ENCODE peak calls at places on chromosomes 11 and 22, in four cellular contexts. One of them, this sample, is unnamed.

GRCh38 chr11:20668844-20669832 is at the start of gene NELL1:
- DNase-seq in foreskin fibroblast: no peak
- DNase-seq in nephron progenitor cell: peak; percentile 65
- DNase-seq in hepatocyte: peak; percentile 42
- DNase-seq in this sample: peak; percentile 17

GRCh38 chr11:61907871-61908729 is 9.3 kb downstream of the RAB3IL1 start:
- DNase-seq in foreskin fibroblast: no peak
- DNase-seq in nephron progenitor cell: no peak
- DNase-seq in hepatocyte: no peak
- DNase-seq in this sample: no peak

GRCh38 chr11:31855466-31855865 is 44.3 kb upstream of the PAX6 start:
- DNase-seq in foreskin fibroblast: no peak
- DNase-seq in nephron progenitor cell: no peak
- DNase-seq in hepatocyte: no peak
- DNase-seq in this sample: no peak

GRCh38 chr22:42280140-42280539 is 9.7 kb upstream of the TCF20 start:
- DNase-seq in foreskin fibroblast: no peak
- DNase-seq in nephron progenitor cell: no peak
- DNase-seq in hepatocyte: no peak
- DNase-seq in this sample: no peak

GRCh38 chr11:34651551-34651950 is 30.7 kb downstream of the EHF start:
- DNase-seq in foreskin fibroblast: no peak
- DNase-seq in nephron progenitor cell: no peak
- DNase-seq in hepatocyte: no peak
- DNase-seq in this sample: no peak

GRCh38 chr11:111402411-111402810 is 23.3 kb upstream of the POU2AF1 start:
- DNase-seq in foreskin fibroblast: no peak
- DNase-seq in nephron progenitor cell: no peak
- DNase-seq in hepatocyte: no peak
- DNase-seq in this sample: no peak

GRCh38 chr11:41456288-41456687 is 3.2 kb downstream of the LRRC4C start:
- DNase-seq in foreskin fibroblast: no peak
- DNase-seq in nephron progenitor cell: no peak
- DNase-seq in hepatocyte: no peak
- DNase-seq in this sample: no peak

GRCh38 chr11:119092880-119093665 is 8.4 kb downstream of the HMBS start:
- DNase-seq in foreskin fibroblast: peak; percentile 54
- DNase-seq in nephron progenitor cell: no peak
- DNase-seq in hepatocyte: no peak
- DNase-seq in this sample: no peak

GRCh38 chr11:8231979-8232378 is 31.7 kb downstream of the LMO1 start:
- DNase-seq in foreskin fibroblast: no peak
- DNase-seq in nephron progenitor cell: no peak
- DNase-seq in hepatocyte: no peak
- DNase-seq in this sample: no peak

GRCh38 chr11:85810871-85811611 is at the start of gene SYTL2:
- DNase-seq in foreskin fibroblast: peak; percentile 79
- DNase-seq in nephron progenitor cell: peak; percentile 81
- DNase-seq in hepatocyte: peak; percentile 83
- DNase-seq in this sample: peak; percentile 57

GRCh38 chr11:11179239-11179638 is 173.8 kb downstream of the CSNK2A3 start:
- DNase-seq in foreskin fibroblast: peak; percentile 79
- DNase-seq in nephron progenitor cell: no peak
- DNase-seq in hepatocyte: peak; percentile 77
- DNase-seq in this sample: no peak

GRCh38 chr22:31160328-31160978 is 471 bp downstream of the RNF185 start:
- DNase-seq in foreskin fibroblast: peak; percentile 49
- DNase-seq in nephron progenitor cell: peak; percentile 20
- DNase-seq in hepatocyte: peak; percentile 43
- DNase-seq in this sample: no peak

GRCh38 chr11:121443688-121444275 is 8.3 kb upstream of the SORL1 start:
- DNase-seq in foreskin fibroblast: no peak
- DNase-seq in nephron progenitor cell: no peak
- DNase-seq in hepatocyte: no peak
- DNase-seq in this sample: no peak

GRCh38 chr11:66316849-66317251 is at the start of gene CD248:
- DNase-seq in foreskin fibroblast: peak; percentile 96
- DNase-seq in nephron progenitor cell: peak; percentile 66
- DNase-seq in hepatocyte: peak; percentile 84
- DNase-seq in this sample: no peak

GRCh38 chr11:1205987-1206331 is 16.9 kb upstream of the MUC5B start:
- DNase-seq in foreskin fibroblast: no peak
- DNase-seq in nephron progenitor cell: no peak
- DNase-seq in hepatocyte: no peak
- DNase-seq in this sample: no peak

GRCh38 chr11:61146413-61146812 is 14.8 kb downstream of the VPS37C start:
- DNase-seq in foreskin fibroblast: no peak
- DNase-seq in nephron progenitor cell: no peak
- DNase-seq in hepatocyte: no peak
- DNase-seq in this sample: peak; percentile 0

GRCh38 chr11:7826316-7826715 is 29.6 kb upstream of the OR5P2 start:
- DNase-seq in foreskin fibroblast: no peak
- DNase-seq in nephron progenitor cell: no peak
- DNase-seq in hepatocyte: no peak
- DNase-seq in this sample: no peak

GRCh38 chr22:42791721-42792452 is 65.2 kb downstream of the ARFGAP3 start:
- DNase-seq in foreskin fibroblast: peak; percentile 30
- DNase-seq in nephron progenitor cell: no peak
- DNase-seq in hepatocyte: no peak
- DNase-seq in this sample: no peak

GRCh38 chr11:134543144-134544044 is 131.4 kb upstream of the B3GAT1 start:
- DNase-seq in foreskin fibroblast: no peak
- DNase-seq in nephron progenitor cell: no peak
- DNase-seq in hepatocyte: no peak
- DNase-seq in this sample: no peak

GRCh38 chr11:134266841-134267251 is 9.3 kb upstream of the GLB1L3 start:
- DNase-seq in foreskin fibroblast: peak; percentile 92
- DNase-seq in nephron progenitor cell: no peak
- DNase-seq in hepatocyte: no peak
- DNase-seq in this sample: no peak

DNA sequence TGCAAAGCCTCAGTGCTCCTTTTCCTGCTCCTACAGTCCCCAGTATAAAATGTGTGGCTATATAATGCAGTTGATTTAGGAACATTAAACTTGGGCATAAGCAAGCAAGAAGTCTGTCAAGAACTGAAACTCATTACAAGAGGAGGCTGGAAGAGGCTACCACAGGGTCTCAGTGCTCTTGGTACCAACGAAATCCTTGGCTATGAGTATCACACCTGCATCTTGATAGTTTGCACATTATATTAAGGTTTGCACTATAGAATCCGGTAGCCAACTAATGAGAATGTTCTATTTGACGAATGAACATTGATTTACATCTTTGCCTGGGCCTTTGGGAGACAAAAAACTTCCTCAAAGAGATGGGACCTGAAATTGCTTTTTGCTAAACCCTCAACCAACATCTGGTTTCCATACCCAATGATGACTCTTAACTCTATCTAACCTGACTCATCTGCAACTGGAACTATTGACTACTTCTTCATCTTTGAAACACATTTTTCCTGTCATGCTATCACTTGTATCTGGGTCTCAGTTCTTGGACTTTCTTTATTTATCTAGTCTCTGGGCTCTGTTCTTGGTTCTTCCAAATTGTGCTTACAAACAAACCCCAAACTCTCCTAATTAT is 207.2 kb upstream of the CTSC start:
- DNase-seq in foreskin fibroblast: peak; percentile 88
- DNase-seq in nephron progenitor cell: no peak
- DNase-seq in hepatocyte: no peak
- DNase-seq in this sample: no peak
- TF ChIP-seq CTCF in foreskin fibroblast: no peak
- TF ChIP-seq CTCF in nephron progenitor cell: peak; percentile 5
- TF ChIP-seq CTCF in hepatocyte: no peak
- TF ChIP-seq CTCF in this sample: no peak

GRCh38 chr22:27133951-27134664 is 476.7 kb downstream of the MIAT start:
- DNase-seq in foreskin fibroblast: peak; percentile 92
- DNase-seq in nephron progenitor cell: no peak
- DNase-seq in hepatocyte: peak; percentile 48
- DNase-seq in this sample: no peak

GRCh38 chr22:27137809-27138400 is 480.5 kb downstream of the MIAT start:
- DNase-seq in foreskin fibroblast: no peak
- DNase-seq in nephron progenitor cell: no peak
- DNase-seq in hepatocyte: no peak
- DNase-seq in this sample: no peak

GRCh38 chr22:27136596-27136995 is 479.2 kb downstream of the MIAT start:
- DNase-seq in foreskin fibroblast: no peak
- DNase-seq in nephron progenitor cell: no peak
- DNase-seq in hepatocyte: no peak
- DNase-seq in this sample: no peak

GRCh38 chr22:27132896-27133500 is 475.6 kb downstream of the MIAT start:
- DNase-seq in foreskin fibroblast: no peak
- DNase-seq in nephron progenitor cell: no peak
- DNase-seq in hepatocyte: no peak
- DNase-seq in this sample: no peak

DNA sequence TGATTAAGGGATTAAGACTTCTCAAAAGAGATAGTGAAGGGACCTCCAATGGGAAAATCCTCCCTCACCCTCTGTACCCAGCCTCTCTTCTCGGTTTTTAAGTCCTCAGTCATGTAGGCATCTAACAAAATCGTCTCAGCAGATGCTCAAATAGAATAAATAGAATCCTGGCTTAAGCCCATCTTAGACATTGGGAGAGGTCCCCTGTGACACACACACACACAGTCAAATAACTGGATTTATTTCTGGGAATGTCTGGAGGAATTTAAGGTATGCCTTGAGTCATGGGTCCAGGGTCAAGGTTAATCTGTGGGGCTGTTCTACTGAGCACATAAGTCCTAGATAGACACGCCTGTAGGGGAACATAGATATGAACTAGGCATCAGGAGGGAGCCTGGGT is 478.2 kb downstream of the MIAT start:
- DNase-seq in foreskin fibroblast: peak; percentile 72
- DNase-seq in nephron progenitor cell: no peak
- DNase-seq in hepatocyte: no peak
- DNase-seq in this sample: no peak
- TF ChIP-seq CTCF in foreskin fibroblast: no peak
- TF ChIP-seq CTCF in nephron progenitor cell: no peak
- TF ChIP-seq CTCF in hepatocyte: no peak
- TF ChIP-seq CTCF in this sample: no peak

GRCh38 chr11:64848779-64849599 is 4.5 kb upstream of the CDC42BPG start:
- DNase-seq in foreskin fibroblast: no peak
- DNase-seq in nephron progenitor cell: no peak
- DNase-seq in hepatocyte: peak; percentile 46
- DNase-seq in this sample: no peak
- TF ChIP-seq CTCF in foreskin fibroblast: no peak
- TF ChIP-seq CTCF in nephron progenitor cell: no peak
- TF ChIP-seq CTCF in hepatocyte: no peak
- TF ChIP-seq CTCF in this sample: peak; percentile 6

GRCh38 chr22:43923631-43924548 is at the start of gene PNPLA3:
- DNase-seq in foreskin fibroblast: peak; percentile 95
- DNase-seq in nephron progenitor cell: peak; percentile 98
- DNase-seq in hepatocyte: peak; percentile 96
- DNase-seq in this sample: peak; percentile 62
- TF ChIP-seq CTCF in foreskin fibroblast: peak; percentile 22
- TF ChIP-seq CTCF in nephron progenitor cell: peak; percentile 15
- TF ChIP-seq CTCF in hepatocyte: peak; percentile 38
- TF ChIP-seq CTCF in this sample: peak; percentile 14

GRCh38 chr11:76141901-76142300 is 64.4 kb downstream of the WNT11 start:
- DNase-seq in foreskin fibroblast: no peak
- DNase-seq in nephron progenitor cell: no peak
- DNase-seq in hepatocyte: no peak
- DNase-seq in this sample: no peak
- TF ChIP-seq CTCF in foreskin fibroblast: no peak
- TF ChIP-seq CTCF in nephron progenitor cell: no peak
- TF ChIP-seq CTCF in hepatocyte: no peak
- TF ChIP-seq CTCF in this sample: no peak

GRCh38 chr22:19965771-19966709 is 24.4 kb upstream of the TXNRD2 start:
- DNase-seq in foreskin fibroblast: peak; percentile 35
- DNase-seq in nephron progenitor cell: peak; percentile 45
- DNase-seq in hepatocyte: no peak
- DNase-seq in this sample: no peak

GRCh38 chr22:19968450-19968891 is 26.9 kb upstream of the TXNRD2 start:
- DNase-seq in foreskin fibroblast: no peak
- DNase-seq in nephron progenitor cell: no peak
- DNase-seq in hepatocyte: no peak
- DNase-seq in this sample: no peak

GRCh38 chr22:19966908-19967750 is 25.5 kb upstream of the TXNRD2 start:
- DNase-seq in foreskin fibroblast: no peak
- DNase-seq in nephron progenitor cell: no peak
- DNase-seq in hepatocyte: no peak
- DNase-seq in this sample: no peak

GRCh38 chr22:19969141-19969928 is 27.7 kb upstream of the TXNRD2 start:
- DNase-seq in foreskin fibroblast: no peak
- DNase-seq in nephron progenitor cell: no peak
- DNase-seq in hepatocyte: no peak
- DNase-seq in this sample: no peak

DNA sequence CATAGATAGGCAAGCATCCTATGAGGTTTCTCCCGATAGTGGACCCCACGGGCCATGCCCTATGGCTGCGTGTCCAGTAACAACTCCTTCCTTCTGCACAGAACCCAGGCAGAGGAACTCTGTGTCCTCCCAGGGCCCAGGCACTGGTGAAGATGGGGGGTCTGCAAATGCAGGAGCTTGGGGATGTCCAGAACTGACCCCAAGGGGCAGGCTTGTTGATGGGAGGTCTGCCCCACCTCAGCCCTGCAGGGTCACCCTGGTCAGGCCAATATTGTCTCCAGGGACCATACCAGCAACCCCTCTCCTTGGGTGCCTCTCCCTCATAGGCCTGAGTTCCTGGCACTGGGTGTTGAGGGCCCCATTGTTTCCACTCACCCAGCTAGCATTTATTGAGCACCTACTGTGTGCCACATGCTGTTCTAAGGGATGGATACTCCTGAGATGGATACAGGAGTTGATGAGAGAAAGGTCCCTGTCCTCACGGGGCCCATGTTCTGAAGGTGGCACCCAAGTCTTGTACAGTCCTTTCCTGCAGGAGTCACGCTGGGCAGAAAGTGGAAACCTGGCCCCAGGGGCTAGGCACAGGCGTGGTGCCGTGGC is 26.3 kb upstream of the TXNRD2 start:
- DNase-seq in foreskin fibroblast: no peak
- DNase-seq in nephron progenitor cell: no peak
- DNase-seq in hepatocyte: no peak
- DNase-seq in this sample: no peak
- TF ChIP-seq CTCF in foreskin fibroblast: no peak
- TF ChIP-seq CTCF in nephron progenitor cell: no peak
- TF ChIP-seq CTCF in hepatocyte: no peak
- TF ChIP-seq CTCF in this sample: no peak

GRCh38 chr11:75144716-75145014 is 6.2 kb upstream of the SLCO2B1 start:
- DNase-seq in foreskin fibroblast: no peak
- DNase-seq in nephron progenitor cell: no peak
- DNase-seq in hepatocyte: no peak
- DNase-seq in this sample: no peak
- TF ChIP-seq CTCF in foreskin fibroblast: no peak
- TF ChIP-seq CTCF in nephron progenitor cell: no peak
- TF ChIP-seq CTCF in hepatocyte: no peak
- TF ChIP-seq CTCF in this sample: no peak

GRCh38 chr11:68380786-68381622 is 68.6 kb downstream of the LRP5 start:
- DNase-seq in foreskin fibroblast: no peak
- DNase-seq in nephron progenitor cell: no peak
- DNase-seq in hepatocyte: no peak
- DNase-seq in this sample: no peak
- TF ChIP-seq CTCF in foreskin fibroblast: no peak
- TF ChIP-seq CTCF in nephron progenitor cell: no peak
- TF ChIP-seq CTCF in hepatocyte: peak; percentile 14
- TF ChIP-seq CTCF in this sample: no peak